ENCODE peak calls at places on chromosome 18, in nine cellular contexts. One of them, this sample, is unnamed.
A peak's percentile ranks its signal among the peaks of the same experiment; 100 is the strongest.

GRCh38 chr18:68893396-68893795 is 95.5 kb downstream of the CCDC102B start:
- DNase-seq in NCI-H345: no peak
- DNase-seq in HTR-8/SVneo: no peak
- DNase-seq in HepG2: no peak
- DNase-seq in head of caudate nucleus: no peak
- DNase-seq in GM12891: no peak
- DNase-seq in stimulated activated CD8-positive, alpha-beta memory T cell treated with anti-CD3 and anti-CD28 coated beads, Interleukin-2, amount 100 ng/mL, for 1 hour: no peak
- DNase-seq in skeletal muscle cell: no peak
- DNase-seq in natural killer cell treated with Interleukin-12 subunit alpha and Interleukin-12 subunit beta and Interleukin-15 and Interleukin-18, amount 100 ng/mL, for 72 hours: no peak
- DNase-seq in this sample: no peak

GRCh38 chr18:6566338-6566911 is 151.7 kb upstream of the L3MBTL4 start:
- DNase-seq in natural killer cell treated with Interleukin-12 subunit alpha and Interleukin-12 subunit beta and Interleukin-15 and Interleukin-18, amount 100 ng/mL, for 72 hours: no peak
- DNase-seq in NCI-H345: peak; percentile 20
- DNase-seq in HTR-8/SVneo: no peak
- DNase-seq in GM12891: no peak
- DNase-seq in head of caudate nucleus: no peak
- DNase-seq in HepG2: no peak
- DNase-seq in skeletal muscle cell: no peak
- DNase-seq in stimulated activated CD8-positive, alpha-beta memory T cell treated with anti-CD3 and anti-CD28 coated beads, Interleukin-2, amount 100 ng/mL, for 1 hour: no peak
- DNase-seq in this sample: no peak

GRCh38 chr18:49997468-49998045 is 184.2 kb upstream of the ACAA2 start:
- DNase-seq in head of caudate nucleus: no peak
- DNase-seq in NCI-H345: no peak
- DNase-seq in stimulated activated CD8-positive, alpha-beta memory T cell treated with anti-CD3 and anti-CD28 coated beads, Interleukin-2, amount 100 ng/mL, for 1 hour: no peak
- DNase-seq in skeletal muscle cell: no peak
- DNase-seq in HTR-8/SVneo: no peak
- DNase-seq in GM12891: no peak
- DNase-seq in natural killer cell treated with Interleukin-12 subunit alpha and Interleukin-12 subunit beta and Interleukin-15 and Interleukin-18, amount 100 ng/mL, for 72 hours: no peak
- DNase-seq in HepG2: no peak
- DNase-seq in this sample: no peak

GRCh38 chr18:58776084-58776483 is 88.6 kb upstream of the ZNF532 start:
- DNase-seq in HTR-8/SVneo: no peak
- DNase-seq in natural killer cell treated with Interleukin-12 subunit alpha and Interleukin-12 subunit beta and Interleukin-15 and Interleukin-18, amount 100 ng/mL, for 72 hours: no peak
- DNase-seq in GM12891: no peak
- DNase-seq in HepG2: no peak
- DNase-seq in skeletal muscle cell: no peak
- DNase-seq in stimulated activated CD8-positive, alpha-beta memory T cell treated with anti-CD3 and anti-CD28 coated beads, Interleukin-2, amount 100 ng/mL, for 1 hour: no peak
- DNase-seq in head of caudate nucleus: no peak
- DNase-seq in NCI-H345: no peak
- DNase-seq in this sample: no peak

GRCh38 chr18:12711446-12711845 is 8.6 kb downstream of the PSMG2 start:
- DNase-seq in skeletal muscle cell: no peak
- DNase-seq in HepG2: no peak
- DNase-seq in head of caudate nucleus: no peak
- DNase-seq in natural killer cell treated with Interleukin-12 subunit alpha and Interleukin-12 subunit beta and Interleukin-15 and Interleukin-18, amount 100 ng/mL, for 72 hours: no peak
- DNase-seq in HTR-8/SVneo: no peak
- DNase-seq in GM12891: no peak
- DNase-seq in stimulated activated CD8-positive, alpha-beta memory T cell treated with anti-CD3 and anti-CD28 coated beads, Interleukin-2, amount 100 ng/mL, for 1 hour: no peak
- DNase-seq in NCI-H345: no peak
- DNase-seq in this sample: no peak

GRCh38 chr18:39701839-39702238 is 2136.2 kb upstream of the CELF4 start:
- DNase-seq in HepG2: peak; percentile 88
- DNase-seq in stimulated activated CD8-positive, alpha-beta memory T cell treated with anti-CD3 and anti-CD28 coated beads, Interleukin-2, amount 100 ng/mL, for 1 hour: no peak
- DNase-seq in skeletal muscle cell: no peak
- DNase-seq in natural killer cell treated with Interleukin-12 subunit alpha and Interleukin-12 subunit beta and Interleukin-15 and Interleukin-18, amount 100 ng/mL, for 72 hours: no peak
- DNase-seq in HTR-8/SVneo: peak; percentile 3
- DNase-seq in NCI-H345: no peak
- DNase-seq in GM12891: no peak
- DNase-seq in head of caudate nucleus: no peak
- DNase-seq in this sample: no peak

GRCh38 chr18:515838-516237 is 15.3 kb upstream of the COLEC12 start:
- DNase-seq in HepG2: no peak
- DNase-seq in skeletal muscle cell: no peak
- DNase-seq in NCI-H345: no peak
- DNase-seq in GM12891: no peak
- DNase-seq in natural killer cell treated with Interleukin-12 subunit alpha and Interleukin-12 subunit beta and Interleukin-15 and Interleukin-18, amount 100 ng/mL, for 72 hours: no peak
- DNase-seq in HTR-8/SVneo: no peak
- DNase-seq in stimulated activated CD8-positive, alpha-beta memory T cell treated with anti-CD3 and anti-CD28 coated beads, Interleukin-2, amount 100 ng/mL, for 1 hour: no peak
- DNase-seq in head of caudate nucleus: no peak
- DNase-seq in this sample: no peak

GRCh38 chr18:6561029-6561861 is 146.5 kb upstream of the L3MBTL4 start:
- DNase-seq in NCI-H345: peak; percentile 49
- DNase-seq in HTR-8/SVneo: no peak
- DNase-seq in GM12891: no peak
- DNase-seq in stimulated activated CD8-positive, alpha-beta memory T cell treated with anti-CD3 and anti-CD28 coated beads, Interleukin-2, amount 100 ng/mL, for 1 hour: no peak
- DNase-seq in head of caudate nucleus: no peak
- DNase-seq in HepG2: no peak
- DNase-seq in natural killer cell treated with Interleukin-12 subunit alpha and Interleukin-12 subunit beta and Interleukin-15 and Interleukin-18, amount 100 ng/mL, for 72 hours: no peak
- DNase-seq in skeletal muscle cell: peak; percentile 19
- DNase-seq in this sample: peak; percentile 67

GRCh38 chr18:70169747-70170146 is 35.7 kb downstream of the RTTN start:
- DNase-seq in stimulated activated CD8-positive, alpha-beta memory T cell treated with anti-CD3 and anti-CD28 coated beads, Interleukin-2, amount 100 ng/mL, for 1 hour: no peak
- DNase-seq in NCI-H345: no peak
- DNase-seq in HTR-8/SVneo: no peak
- DNase-seq in natural killer cell treated with Interleukin-12 subunit alpha and Interleukin-12 subunit beta and Interleukin-15 and Interleukin-18, amount 100 ng/mL, for 72 hours: no peak
- DNase-seq in GM12891: no peak
- DNase-seq in head of caudate nucleus: no peak
- DNase-seq in skeletal muscle cell: no peak
- DNase-seq in HepG2: no peak
- DNase-seq in this sample: no peak

GRCh38 chr18:6741290-6741689 is 11.8 kb downstream of the ARHGAP28 start:
- DNase-seq in stimulated activated CD8-positive, alpha-beta memory T cell treated with anti-CD3 and anti-CD28 coated beads, Interleukin-2, amount 100 ng/mL, for 1 hour: no peak
- DNase-seq in GM12891: no peak
- DNase-seq in HTR-8/SVneo: peak; percentile 63
- DNase-seq in NCI-H345: no peak
- DNase-seq in natural killer cell treated with Interleukin-12 subunit alpha and Interleukin-12 subunit beta and Interleukin-15 and Interleukin-18, amount 100 ng/mL, for 72 hours: no peak
- DNase-seq in head of caudate nucleus: no peak
- DNase-seq in HepG2: no peak
- DNase-seq in skeletal muscle cell: peak; percentile 98
- DNase-seq in this sample: peak; percentile 67

GRCh38 chr18:58101291-58101706 is 57.3 kb downstream of the NEDD4L start:
- DNase-seq in HTR-8/SVneo: no peak
- DNase-seq in HepG2: no peak
- DNase-seq in head of caudate nucleus: peak; percentile 70
- DNase-seq in NCI-H345: no peak
- DNase-seq in skeletal muscle cell: no peak
- DNase-seq in GM12891: no peak
- DNase-seq in natural killer cell treated with Interleukin-12 subunit alpha and Interleukin-12 subunit beta and Interleukin-15 and Interleukin-18, amount 100 ng/mL, for 72 hours: no peak
- DNase-seq in stimulated activated CD8-positive, alpha-beta memory T cell treated with anti-CD3 and anti-CD28 coated beads, Interleukin-2, amount 100 ng/mL, for 1 hour: no peak
- DNase-seq in this sample: no peak

GRCh38 chr18:59493019-59493418 is 134.0 kb upstream of the LMAN1 start:
- DNase-seq in natural killer cell treated with Interleukin-12 subunit alpha and Interleukin-12 subunit beta and Interleukin-15 and Interleukin-18, amount 100 ng/mL, for 72 hours: no peak
- DNase-seq in head of caudate nucleus: no peak
- DNase-seq in HTR-8/SVneo: no peak
- DNase-seq in stimulated activated CD8-positive, alpha-beta memory T cell treated with anti-CD3 and anti-CD28 coated beads, Interleukin-2, amount 100 ng/mL, for 1 hour: no peak
- DNase-seq in skeletal muscle cell: no peak
- DNase-seq in NCI-H345: no peak
- DNase-seq in GM12891: no peak
- DNase-seq in HepG2: no peak
- DNase-seq in this sample: no peak

GRCh38 chr18:27313678-27314077 is 128.6 kb upstream of the CHST9 start:
- DNase-seq in stimulated activated CD8-positive, alpha-beta memory T cell treated with anti-CD3 and anti-CD28 coated beads, Interleukin-2, amount 100 ng/mL, for 1 hour: no peak
- DNase-seq in HepG2: no peak
- DNase-seq in skeletal muscle cell: no peak
- DNase-seq in NCI-H345: no peak
- DNase-seq in HTR-8/SVneo: no peak
- DNase-seq in GM12891: no peak
- DNase-seq in head of caudate nucleus: no peak
- DNase-seq in natural killer cell treated with Interleukin-12 subunit alpha and Interleukin-12 subunit beta and Interleukin-15 and Interleukin-18, amount 100 ng/mL, for 72 hours: no peak
- DNase-seq in this sample: no peak

GRCh38 chr18:28778706-28779105 is 601.8 kb upstream of the CDH2 start:
- DNase-seq in HTR-8/SVneo: no peak
- DNase-seq in stimulated activated CD8-positive, alpha-beta memory T cell treated with anti-CD3 and anti-CD28 coated beads, Interleukin-2, amount 100 ng/mL, for 1 hour: no peak
- DNase-seq in HepG2: no peak
- DNase-seq in head of caudate nucleus: no peak
- DNase-seq in NCI-H345: no peak
- DNase-seq in natural killer cell treated with Interleukin-12 subunit alpha and Interleukin-12 subunit beta and Interleukin-15 and Interleukin-18, amount 100 ng/mL, for 72 hours: no peak
- DNase-seq in skeletal muscle cell: no peak
- DNase-seq in GM12891: no peak
- DNase-seq in this sample: no peak

GRCh38 chr18:10139783-10140410 is 226.1 kb downstream of the VAPA start:
- DNase-seq in stimulated activated CD8-positive, alpha-beta memory T cell treated with anti-CD3 and anti-CD28 coated beads, Interleukin-2, amount 100 ng/mL, for 1 hour: no peak
- DNase-seq in head of caudate nucleus: no peak
- DNase-seq in GM12891: no peak
- DNase-seq in HepG2: no peak
- DNase-seq in skeletal muscle cell: no peak
- DNase-seq in NCI-H345: no peak
- DNase-seq in natural killer cell treated with Interleukin-12 subunit alpha and Interleukin-12 subunit beta and Interleukin-15 and Interleukin-18, amount 100 ng/mL, for 72 hours: no peak
- DNase-seq in HTR-8/SVneo: peak; percentile 31
- DNase-seq in this sample: no peak

GRCh38 chr18:51865538-51865937 is 474.5 kb upstream of the DCC start:
- DNase-seq in HepG2: no peak
- DNase-seq in GM12891: no peak
- DNase-seq in stimulated activated CD8-positive, alpha-beta memory T cell treated with anti-CD3 and anti-CD28 coated beads, Interleukin-2, amount 100 ng/mL, for 1 hour: no peak
- DNase-seq in HTR-8/SVneo: no peak
- DNase-seq in natural killer cell treated with Interleukin-12 subunit alpha and Interleukin-12 subunit beta and Interleukin-15 and Interleukin-18, amount 100 ng/mL, for 72 hours: no peak
- DNase-seq in NCI-H345: no peak
- DNase-seq in head of caudate nucleus: no peak
- DNase-seq in skeletal muscle cell: no peak
- DNase-seq in this sample: no peak

GRCh38 chr18:48902023-48902855 is 48.5 kb downstream of the SMAD7 start:
- DNase-seq in HTR-8/SVneo: peak; percentile 74
- DNase-seq in HepG2: peak; percentile 86
- DNase-seq in stimulated activated CD8-positive, alpha-beta memory T cell treated with anti-CD3 and anti-CD28 coated beads, Interleukin-2, amount 100 ng/mL, for 1 hour: no peak
- DNase-seq in GM12891: no peak
- DNase-seq in NCI-H345: peak; percentile 90
- DNase-seq in head of caudate nucleus: peak; percentile 78
- DNase-seq in skeletal muscle cell: peak; percentile 85
- DNase-seq in natural killer cell treated with Interleukin-12 subunit alpha and Interleukin-12 subunit beta and Interleukin-15 and Interleukin-18, amount 100 ng/mL, for 72 hours: no peak
- DNase-seq in this sample: peak; percentile 89

GRCh38 chr18:36389811-36390581 is 92.5 kb downstream of the FHOD3 start:
- DNase-seq in skeletal muscle cell: no peak
- DNase-seq in GM12891: no peak
- DNase-seq in natural killer cell treated with Interleukin-12 subunit alpha and Interleukin-12 subunit beta and Interleukin-15 and Interleukin-18, amount 100 ng/mL, for 72 hours: no peak
- DNase-seq in stimulated activated CD8-positive, alpha-beta memory T cell treated with anti-CD3 and anti-CD28 coated beads, Interleukin-2, amount 100 ng/mL, for 1 hour: no peak
- DNase-seq in HepG2: no peak
- DNase-seq in NCI-H345: no peak
- DNase-seq in HTR-8/SVneo: no peak
- DNase-seq in head of caudate nucleus: no peak
- DNase-seq in this sample: no peak

GRCh38 chr18:3973191-3973590 is 481.9 kb downstream of the DLGAP1 start:
- DNase-seq in HepG2: no peak
- DNase-seq in NCI-H345: no peak
- DNase-seq in skeletal muscle cell: no peak
- DNase-seq in HTR-8/SVneo: no peak
- DNase-seq in natural killer cell treated with Interleukin-12 subunit alpha and Interleukin-12 subunit beta and Interleukin-15 and Interleukin-18, amount 100 ng/mL, for 72 hours: no peak
- DNase-seq in stimulated activated CD8-positive, alpha-beta memory T cell treated with anti-CD3 and anti-CD28 coated beads, Interleukin-2, amount 100 ng/mL, for 1 hour: no peak
- DNase-seq in GM12891: no peak
- DNase-seq in head of caudate nucleus: no peak
- DNase-seq in this sample: no peak

GRCh38 chr18:11880586-11881304 is 27.4 kb downstream of the MPPE1 start:
- DNase-seq in GM12891: no peak
- DNase-seq in HepG2: no peak
- DNase-seq in stimulated activated CD8-positive, alpha-beta memory T cell treated with anti-CD3 and anti-CD28 coated beads, Interleukin-2, amount 100 ng/mL, for 1 hour: no peak
- DNase-seq in head of caudate nucleus: peak; percentile 64
- DNase-seq in skeletal muscle cell: no peak
- DNase-seq in HTR-8/SVneo: no peak
- DNase-seq in NCI-H345: no peak
- DNase-seq in natural killer cell treated with Interleukin-12 subunit alpha and Interleukin-12 subunit beta and Interleukin-15 and Interleukin-18, amount 100 ng/mL, for 72 hours: no peak
- DNase-seq in this sample: no peak

GRCh38 chr18:56294484-56295183 is 343.8 kb downstream of the TXNL1 start:
- DNase-seq in stimulated activated CD8-positive, alpha-beta memory T cell treated with anti-CD3 and anti-CD28 coated beads, Interleukin-2, amount 100 ng/mL, for 1 hour: no peak
- DNase-seq in HTR-8/SVneo: no peak
- DNase-seq in head of caudate nucleus: no peak
- DNase-seq in GM12891: no peak
- DNase-seq in natural killer cell treated with Interleukin-12 subunit alpha and Interleukin-12 subunit beta and Interleukin-15 and Interleukin-18, amount 100 ng/mL, for 72 hours: no peak
- DNase-seq in NCI-H345: no peak
- DNase-seq in HepG2: no peak
- DNase-seq in skeletal muscle cell: no peak
- DNase-seq in this sample: no peak

GRCh38 chr18:78900938-78901909 is 78.4 kb upstream of the SALL3 start:
- DNase-seq in HepG2: no peak
- DNase-seq in NCI-H345: no peak
- DNase-seq in GM12891: no peak
- DNase-seq in natural killer cell treated with Interleukin-12 subunit alpha and Interleukin-12 subunit beta and Interleukin-15 and Interleukin-18, amount 100 ng/mL, for 72 hours: no peak
- DNase-seq in stimulated activated CD8-positive, alpha-beta memory T cell treated with anti-CD3 and anti-CD28 coated beads, Interleukin-2, amount 100 ng/mL, for 1 hour: no peak
- DNase-seq in head of caudate nucleus: no peak
- DNase-seq in skeletal muscle cell: no peak
- DNase-seq in HTR-8/SVneo: no peak
- DNase-seq in this sample: no peak

GRCh38 chr18:42801706-42802105 is 313.8 kb downstream of the RIT2 start:
- DNase-seq in HTR-8/SVneo: no peak
- DNase-seq in stimulated activated CD8-positive, alpha-beta memory T cell treated with anti-CD3 and anti-CD28 coated beads, Interleukin-2, amount 100 ng/mL, for 1 hour: no peak
- DNase-seq in NCI-H345: no peak
- DNase-seq in HepG2: no peak
- DNase-seq in head of caudate nucleus: no peak
- DNase-seq in skeletal muscle cell: peak; percentile 15
- DNase-seq in natural killer cell treated with Interleukin-12 subunit alpha and Interleukin-12 subunit beta and Interleukin-15 and Interleukin-18, amount 100 ng/mL, for 72 hours: no peak
- DNase-seq in GM12891: no peak
- DNase-seq in this sample: no peak

GRCh38 chr18:39611381-39612090 is 2045.9 kb upstream of the CELF4 start:
- DNase-seq in natural killer cell treated with Interleukin-12 subunit alpha and Interleukin-12 subunit beta and Interleukin-15 and Interleukin-18, amount 100 ng/mL, for 72 hours: no peak
- DNase-seq in HepG2: no peak
- DNase-seq in GM12891: no peak
- DNase-seq in HTR-8/SVneo: no peak
- DNase-seq in NCI-H345: no peak
- DNase-seq in stimulated activated CD8-positive, alpha-beta memory T cell treated with anti-CD3 and anti-CD28 coated beads, Interleukin-2, amount 100 ng/mL, for 1 hour: no peak
- DNase-seq in head of caudate nucleus: no peak
- DNase-seq in skeletal muscle cell: no peak
- DNase-seq in this sample: no peak

This sample was measured in uterus.